ENCODE peak calls at places on chromosomes 6 and 20, in seven cellular contexts. V is activated CD8-positive, alpha-beta memory T cell treated with anti-CD3 and anti-CD28 coated beads for 4 hours; D is cerebellum; K is KG1; U is HEK293T; R is CD4-positive, CD25-positive, alpha-beta regulatory T cell; B is ELF-1. X is an unnamed sample.

GRCh38 chr20:10970109-10970508 is 296.3 kb upstream of the JAG1 start:
- DNase-seq in K (no peak), B (no peak), R (no peak), V (no peak), U (no peak), D (no peak), X (no peak)

GRCh38 chr20:25315418-25316210 is 67.7 kb downstream of the PYGB start:
- DNase-seq in V (no peak), U (no peak), B (no peak), K (no peak), R (no peak), D (no peak), X (no peak)

GRCh38 chr6:39861663-39862062 is 69.5 kb downstream of the DAAM2 start:
- DNase-seq in R (no peak), B (peak; percentile 39), D (no peak), K (no peak), U (no peak), V (no peak), X (no peak)

GRCh38 chr20:46784450-46785127 is 75.1 kb downstream of the SLC2A10 start:
- DNase-seq in V (no peak), R (no peak), K (no peak), D (no peak), U (no peak), B (no peak), X (no peak)

GRCh38 chr6:34901930-34902329 is 12.9 kb downstream of the ANKS1A start:
- DNase-seq in D (no peak), U (no peak), R (no peak), B (no peak), K (no peak), V (no peak), X (no peak)

GRCh38 chr6:5135783-5136376 is 50.7 kb downstream of the PPP1R3G start:
- DNase-seq in U (no peak), V (peak; percentile 25), R (peak; percentile 64), B (peak; percentile 57), K (no peak), D (no peak), X (no peak)

GRCh38 chr20:12068146-12068545 is 150.5 kb downstream of the BTBD3 start:
- DNase-seq in R (no peak), U (no peak), K (no peak), D (no peak), B (peak; percentile 40), V (no peak), X (no peak)

GRCh38 chr6:169723991-169724553 is at the start of gene PHF10:
- DNase-seq in B (peak; percentile 21), V (no peak), K (peak; percentile 24), D (peak; percentile 71), U (peak; percentile 67), R (peak; percentile 38), X (no peak)

GRCh38 chr20:57774951-57775350 is 65.1 kb upstream of the PMEPA1 start:
- DNase-seq in K (no peak), R (no peak), U (no peak), V (no peak), B (no peak), D (no peak), X (no peak)

GRCh38 chr20:20457392-20458126 is 89.7 kb downstream of the INSM1 start:
- DNase-seq in U (no peak), R (no peak), D (no peak), B (no peak), K (no peak), V (no peak), X (no peak)

GRCh38 chr6:108557494-108558371 is 3.0 kb upstream of the FOXO3 start:
- DNase-seq in U (peak; percentile 76), B (peak; percentile 77), V (peak; percentile 62), K (peak; percentile 60), D (peak; percentile 89), R (peak; percentile 82), X (peak; percentile 47)

X was measured in GF-D8.